ENCODE peak calls at places on chromosomes 3 and 15, in five cellular contexts. B is H1, V is HepG2, F is GM12878, M is K562. T is an unnamed sample.

GRCh38 chr3:187994221-187995085 is 159.5 kb upstream of the LPP start:
- DNase-seq in B (no peak), V (no peak), F (no peak), M (no peak), T (no peak)

GRCh38 chr3:33277193-33277882 is at the start of gene FBXL2:
- DNase-seq in B (peak), V (peak), F (no peak), M (peak), T (peak)

GRCh38 chr3:186909078-186909853 is 21.1 kb upstream of the ST6GAL1 start:
- DNase-seq in B (no peak), V (peak), F (no peak), M (peak), T (no peak)

GRCh38 chr3:113266738-113267137 is 55.4 kb downstream of the BOC start:
- DNase-seq in B (no peak), V (no peak), F (no peak), M (no peak), T (no peak)

GRCh38 chr15:93028111-93028631 is 60.8 kb downstream of the RGMA start:
- DNase-seq in B (no peak), V (no peak), F (no peak), M (no peak), T (no peak)

GRCh38 chr3:179194931-179195330 is 46.8 kb downstream of the PIK3CA start:
- DNase-seq in B (no peak), V (no peak), F (no peak), M (no peak), T (no peak)

GRCh38 chr15:74010929-74011540 is 16.5 kb downstream of the PML start:
- DNase-seq in B (no peak), V (peak), F (no peak), M (no peak), T (no peak)

GRCh38 chr3:127610105-127610504 is 11.9 kb downstream of the MCM2 start:
- DNase-seq in B (no peak), V (no peak), F (no peak), M (no peak), T (no peak)

GRCh38 chr3:18593231-18593630 is 168.1 kb upstream of the SATB1 start:
- DNase-seq in B (no peak), V (no peak), F (no peak), M (no peak), T (no peak)

GRCh38 chr15:73956276-73957086 is 30.2 kb downstream of the LOXL1 start:
- DNase-seq in B (no peak), V (no peak), F (no peak), M (no peak), T (no peak)

GRCh38 chr15:100975043-100975442 is 55.9 kb downstream of the LRRK1 start:
- DNase-seq in B (no peak), V (no peak), F (no peak), M (no peak), T (no peak)

GRCh38 chr3:192514081-192514753 is 213.1 kb downstream of the FGF12 start:
- DNase-seq in B (peak), V (no peak), F (no peak), M (peak), T (peak)

GRCh38 chr3:190385835-190386688 is 1.9 kb upstream of the CLDN16 start:
- DNase-seq in B (no peak), V (peak), F (no peak), M (no peak), T (no peak)

GRCh38 chr3:37751016-37751415 is 110.7 kb upstream of the CTDSPL start:
- DNase-seq in B (no peak), V (no peak), F (no peak), M (no peak), T (no peak)

GRCh38 chr15:62035256-62035908 is 24.9 kb downstream of the VPS13C start:
- DNase-seq in B (no peak), V (no peak), F (no peak), M (no peak), T (no peak)

GRCh38 chr3:82085356-82085755 is 323.9 kb upstream of the GBE1 start:
- DNase-seq in B (no peak), V (no peak), F (no peak), M (no peak), T (no peak)

GRCh38 chr3:177554900-177555759 is 357.8 kb upstream of the TBL1XR1 start:
- DNase-seq in B (no peak), V (no peak), F (no peak), M (no peak), T (no peak)

GRCh38 chr3:141065258-141065657 is 14.1 kb downstream of the SPSB4 start:
- DNase-seq in B (peak), V (no peak), F (no peak), M (no peak), T (no peak)

GRCh38 chr3:143597774-143598652 is 250.3 kb downstream of the SLC9A9 start:
- DNase-seq in B (no peak), V (no peak), F (no peak), M (no peak), T (no peak)

GRCh38 chr3:105868450-105868744 is 415 bp downstream of the CBLB start:
- DNase-seq in B (peak), V (peak), F (no peak), M (peak), T (peak)

GRCh38 chr15:62474771-62475124 is 309.7 kb upstream of the C2CD4B start:
- DNase-seq in B (no peak), V (no peak), F (no peak), M (no peak), T (no peak)

GRCh38 chr3:64599651-64600050 is 88.1 kb downstream of the ADAMTS9 start:
- DNase-seq in B (no peak), V (no peak), F (no peak), M (no peak), T (peak)

GRCh38 chr3:150248116-150248864 is 159.8 kb upstream of the TSC22D2 start:
- DNase-seq in B (no peak), V (no peak), F (no peak), M (no peak), T (no peak)

GRCh38 chr3:168545591-168545990 is 449.9 kb upstream of the GOLIM4 start:
- DNase-seq in B (no peak), V (no peak), F (no peak), M (no peak), T (no peak)

GRCh38 chr15:64740361-64741170 is 34.8 kb downstream of the RBPMS2 start:
- DNase-seq in B (no peak), V (peak), F (no peak), M (peak), T (peak)
- TF ChIP-seq RFX5 in B (no peak), V (no peak), F (no peak), M (no peak), T (no peak)

GRCh38 chr3:5053021-5053831 is 68.9 kb upstream of the ARL8B start:
- DNase-seq in B (no peak), V (no peak), F (no peak), M (no peak), T (no peak)
- TF ChIP-seq POLR2AphosphoS5 in B (no peak), V (no peak), F (no peak), M (no peak), T (no peak)

GRCh38 chr3:66372681-66373350 is 128.0 kb downstream of the LRIG1 start:
- DNase-seq in B (peak), V (peak), F (no peak), M (no peak), T (no peak)
- TF ChIP-seq RFX5 in B (no peak), V (no peak), F (no peak), M (no peak), T (no peak)

GRCh38 chr15:40340740-40341400 is at the start of gene CCDC9B:
- DNase-seq in B (peak), V (peak), F (no peak), M (peak), T (peak)
- TF ChIP-seq POLR2AphosphoS5 in B (no peak), V (no peak), F (no peak), M (no peak), T (peak)

DNA sequence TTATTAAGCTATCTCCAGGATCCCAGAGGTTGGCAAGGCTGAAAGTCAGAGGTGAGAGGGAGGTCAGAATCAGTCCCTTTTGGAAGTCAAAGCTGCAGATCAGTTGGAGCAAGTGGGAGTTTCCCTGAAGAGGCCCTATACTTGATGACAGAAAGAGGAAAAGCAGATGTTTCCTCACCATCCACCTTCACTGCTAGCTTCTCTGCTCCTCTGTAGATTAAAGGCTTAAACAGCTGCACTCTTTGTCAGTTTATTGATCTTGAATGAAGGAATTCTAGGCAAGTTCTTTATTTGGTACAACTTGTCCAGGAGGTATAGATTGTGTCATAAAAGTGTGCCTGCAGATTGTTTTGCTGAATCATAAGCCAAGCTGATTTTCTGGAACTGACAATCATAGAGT is 408.2 kb upstream of the TGFBR2 start:
- DNase-seq in B (no peak), V (no peak), F (no peak), M (no peak), T (no peak)
- TF ChIP-seq RFX5 in B (no peak), V (no peak), F (no peak), M (no peak), T (no peak)

GRCh38 chr3:153245661-153246060 is 83.6 kb downstream of the RAP2B start:
- DNase-seq in B (no peak), V (no peak), F (no peak), M (no peak), T (no peak)
- TF ChIP-seq POLR2AphosphoS5 in B (no peak), V (no peak), F (no peak), M (no peak), T (no peak)

GRCh38 chr3:76646921-76647562 is 392.9 kb upstream of the ROBO2 start:
- DNase-seq in B (peak), V (peak), F (no peak), M (no peak), T (no peak)
- TF ChIP-seq RFX5 in B (no peak), V (no peak), F (no peak), M (no peak), T (no peak)

GRCh38 chr15:81088496-81088895 is 45.6 kb upstream of the CFAP161 start:
- DNase-seq in B (peak), V (no peak), F (no peak), M (no peak), T (no peak)
- TF ChIP-seq POLR2AphosphoS5 in B (no peak), V (no peak), F (no peak), M (no peak), T (no peak)